ENCODE peak calls at places on chromosome 20, in nine cellular contexts. Q is AG08396; T is T-helper 1 cell; N is fibroblast of the aortic adventitia; H is cardiac muscle cell; R is H1; I is PC-9; U is activated CD4-positive, alpha-beta T cell treated with anti-CD3 and anti-CD28 coated beads, Interleukin-2, amount 50 U/mL, for 1 hour; L is Daoy. C is an unnamed sample.

GRCh38 chr20:58870293-58871014 is 17.9 kb downstream of the GNAS start:
- DNase-seq in Q (peak), T (no peak), N (peak), H (peak), R (peak), I (peak), U (peak), L (peak), C (peak)

GRCh38 chr20:29497261-29497671 is 1760.2 kb upstream of the DEFB115 start:
- DNase-seq in Q (peak), T (no peak), N (peak), H (peak), R (no peak), I (peak), U (no peak), L (peak), C (peak)

GRCh38 chr20:61503106-61503505 is 251.0 kb downstream of the CDH4 start:
- DNase-seq in Q (no peak), T (no peak), N (no peak), H (no peak), R (no peak), I (no peak), U (no peak), L (no peak), C (no peak)

GRCh38 chr20:33113387-33113908 is 34.0 kb downstream of the BPIFB4 start:
- DNase-seq in Q (no peak), T (no peak), N (no peak), H (no peak), R (no peak), I (no peak), U (no peak), L (no peak), C (no peak)

GRCh38 chr20:17066955-17067354 is 159.9 kb upstream of the PCSK2 start:
- DNase-seq in Q (no peak), T (no peak), N (no peak), H (no peak), R (no peak), I (no peak), U (no peak), L (no peak), C (no peak)

GRCh38 chr20:61749406-61750075 is 316.1 kb downstream of the TAF4 start:
- DNase-seq in Q (no peak), T (no peak), N (no peak), H (no peak), R (no peak), I (no peak), U (no peak), L (no peak), C (no peak)

GRCh38 chr20:58634121-58634817 is 16.8 kb upstream of the STX16 start:
- DNase-seq in Q (peak), T (no peak), N (no peak), H (peak), R (no peak), I (no peak), U (no peak), L (no peak), C (no peak)

GRCh38 chr20:61913423-61914225 is 152.1 kb downstream of the TAF4 start:
- DNase-seq in Q (no peak), T (no peak), N (no peak), H (no peak), R (no peak), I (no peak), U (no peak), L (no peak), C (no peak)

GRCh38 chr20:22491188-22491500 is 93.2 kb downstream of the FOXA2 start:
- DNase-seq in Q (no peak), T (no peak), N (no peak), H (no peak), R (no peak), I (no peak), U (no peak), L (no peak), C (no peak)

GRCh38 chr20:45359069-45359405 is 3.9 kb upstream of the SYS1 start:
- DNase-seq in Q (no peak), T (no peak), N (no peak), H (peak), R (no peak), I (no peak), U (no peak), L (no peak), C (peak)

GRCh38 chr20:50070361-50070760 is 42.6 kb downstream of the UBE2V1 start:
- DNase-seq in Q (no peak), T (no peak), N (no peak), H (no peak), R (no peak), I (no peak), U (no peak), L (no peak), C (no peak)

GRCh38 chr20:24949756-24950127 is 673 bp downstream of the CST7 start:
- DNase-seq in Q (no peak), T (no peak), N (no peak), H (no peak), R (peak), I (peak), U (no peak), L (no peak), C (no peak)

GRCh38 chr20:49045440-49046086 is 549 bp upstream of the CSE1L start:
- DNase-seq in Q (no peak), T (no peak), N (peak), H (peak), R (no peak), I (peak), U (no peak), L (peak), C (no peak)

GRCh38 chr20:21301940-21302644 is 1.0 kb upstream of the XRN2 start:
- DNase-seq in Q (no peak), T (no peak), N (peak), H (no peak), R (no peak), I (no peak), U (no peak), L (no peak), C (no peak)

GRCh38 chr20:35166242-35166830 is 5.5 kb upstream of the PROCR start:
- DNase-seq in Q (no peak), T (no peak), N (no peak), H (peak), R (peak), I (no peak), U (no peak), L (no peak), C (no peak)

GRCh38 chr20:22403860-22404608 is 180.3 kb downstream of the FOXA2 start:
- DNase-seq in Q (no peak), T (no peak), N (peak), H (peak), R (no peak), I (peak), U (no peak), L (peak), C (peak)

GRCh38 chr20:63955281-63955845 is 853 bp downstream of the UCKL1 start:
- DNase-seq in Q (peak), T (no peak), N (peak), H (peak), R (peak), I (peak), U (peak), L (no peak), C (no peak)

GRCh38 chr20:22425344-22426295 is 158.8 kb downstream of the FOXA2 start:
- DNase-seq in Q (no peak), T (no peak), N (peak), H (peak), R (no peak), I (no peak), U (no peak), L (no peak), C (no peak)

GRCh38 chr20:43988867-43989266 is 74.2 kb downstream of the TOX2 start:
- DNase-seq in Q (peak), T (no peak), N (peak), H (no peak), R (no peak), I (no peak), U (no peak), L (peak), C (no peak)

GRCh38 chr20:57259179-57260021 is 7.0 kb downstream of the BMP7 start:
- DNase-seq in Q (no peak), T (no peak), N (no peak), H (no peak), R (no peak), I (no peak), U (no peak), L (no peak), C (no peak)

GRCh38 chr20:3477861-3478544 is 7.2 kb downstream of the ATRN start:
- DNase-seq in Q (no peak), T (no peak), N (no peak), H (no peak), R (no peak), I (no peak), U (no peak), L (no peak), C (no peak)

GRCh38 chr20:46058656-46059281 is 29.8 kb downstream of the SLC12A5 start:
- DNase-seq in Q (no peak), T (no peak), N (no peak), H (no peak), R (peak), I (no peak), U (no peak), L (no peak), C (no peak)

GRCh38 chr20:3782597-3782996 is 1.3 kb upstream of the SPEF1 start:
- DNase-seq in Q (no peak), T (no peak), N (no peak), H (no peak), R (no peak), I (no peak), U (no peak), L (no peak), C (no peak)

GRCh38 chr20:3115190-3116107 is 30.9 kb upstream of the AVP start:
- DNase-seq in Q (peak), T (no peak), N (peak), H (peak), R (peak), I (peak), U (peak), L (peak), C (peak)

C was measured in H4.